ENCODE peak calls at places on chromosomes 5 and 9, in five cellular contexts. R, P, V, F and B are unnamed samples. For H3K36me3, the result is how much of the 10 kb centered on the place peaks cover.

GRCh38 chr9:128685636-128686489 is 3.2 kb upstream of the SET start:
- DNase-seq in R (no peak), P (no peak), V (peak), F (no peak), B (no peak)

GRCh38 chr5:179303801-179304200 is 41.5 kb downstream of the ADAMTS2 start:
- DNase-seq in R (peak), P (no peak), V (no peak), F (no peak), B (no peak)

GRCh38 chr9:133075925-133076324 is 14.1 kb downstream of the CEL start:
- DNase-seq in R (no peak), P (no peak), V (no peak), F (no peak), B (no peak)

GRCh38 chr9:129584136-129584535 is 36.8 kb downstream of the C9orf50 start:
- DNase-seq in R (peak), P (peak), V (peak), F (peak), B (peak)

GRCh38 chr9:3441197-3441816 is 84.5 kb downstream of the RFX3 start:
- DNase-seq in R (no peak), P (peak), V (peak), F (no peak), B (peak)

GRCh38 chr9:79384091-79384490 is 187.7 kb upstream of the TLE4 start:
- DNase-seq in R (no peak), P (no peak), V (no peak), F (no peak), B (no peak)

GRCh38 chr5:121430538-121430937 is 421.1 kb upstream of the FTMT start:
- DNase-seq in R (no peak), P (no peak), V (no peak), F (no peak), B (no peak)

GRCh38 chr9:85246566-85246965 is 495.2 kb downstream of the AGTPBP1 start:
- DNase-seq in R (no peak), P (no peak), V (no peak), F (no peak), B (no peak)

GRCh38 chr9:93827545-93828330 is 127.4 kb downstream of the BARX1 start:
- DNase-seq in R (peak), P (peak), V (peak), F (no peak), B (peak)

GRCh38 chr9:112489039-112489546 is 2.5 kb downstream of the KIAA1958 start:
- DNase-seq in R (no peak), P (no peak), V (no peak), F (no peak), B (no peak)

GRCh38 chr5:119968690-119969089 is 339.3 kb downstream of the FAM170A start:
- DNase-seq in R (no peak), P (no peak), V (no peak), F (no peak), B (no peak)

GRCh38 chr5:57681942-57682341 is 199.3 kb upstream of the ACTBL2 start:
- DNase-seq in R (no peak), P (no peak), V (no peak), F (no peak), B (no peak)

GRCh38 chr5:93874491-93874890 is 133.1 kb upstream of the POU5F2 start:
- DNase-seq in R (no peak), P (no peak), V (no peak), F (no peak), B (no peak)

GRCh38 chr5:173668910-173669309 is 52.5 kb upstream of the BOD1 start:
- DNase-seq in R (no peak), P (no peak), V (no peak), F (no peak), B (no peak)

GRCh38 chr5:151002250-151002649 is 18.1 kb upstream of the GPX3 start:
- DNase-seq in R (no peak), P (no peak), V (peak), F (peak), B (no peak)

GRCh38 chr5:123181394-123181801 is 92.4 kb downstream of the PRDM6 start:
- DNase-seq in R (no peak), P (no peak), V (no peak), F (no peak), B (no peak)

GRCh38 chr5:91311697-91312501 is 71.2 kb downstream of the ARRDC3 start:
- DNase-seq in R (peak), P (peak), V (peak), F (peak), B (peak)

GRCh38 chr9:137029058-137029922 is 1.3 kb upstream of the ABCA2 start:
- DNase-seq in R (peak), P (peak), V (peak), F (peak), B (peak)

GRCh38 chr9:126084696-126085095 is 241.9 kb upstream of the MVB12B start:
- DNase-seq in R (no peak), P (no peak), V (no peak), F (no peak), B (no peak)

GRCh38 chr9:21591221-21592062 is 109.3 kb upstream of the IFNE start:
- DNase-seq in R (peak), P (peak), V (peak), F (peak), B (no peak)

GRCh38 chr5:143850050-143850713 is 38.2 kb downstream of the HMHB1 start:
- DNase-seq in R (no peak), P (no peak), V (no peak), F (no peak), B (no peak)

GRCh38 chr9:35826071-35826701 is 2.3 kb downstream of the FAM221B start:
- DNase-seq in R (no peak), P (peak), V (peak), F (no peak), B (peak)

GRCh38 chr5:115179068-115179958 is 9.6 kb upstream of the TRIM36 start:
- DNase-seq in R (peak), P (peak), V (peak), F (peak), B (no peak)

GRCh38 chr9:105832311-105832710 is 138.0 kb downstream of the TMEM38B start:
- DNase-seq in R (no peak), P (no peak), V (no peak), F (no peak), B (no peak)

GRCh38 chr9:14099737-14100136 is 214.2 kb downstream of the NFIB start:
- DNase-seq in R (no peak), P (no peak), V (peak), F (no peak), B (no peak)

GRCh38 chr9:136626740-136627642 is 35.7 kb upstream of the EGFL7 start:
- DNase-seq in R (no peak), P (peak), V (no peak), F (no peak), B (no peak)

GRCh38 chr5:41094871-41095270 is 23.7 kb upstream of the MROH2B start:
- DNase-seq in R (no peak), P (no peak), V (no peak), F (no peak), B (no peak)

GRCh38 chr9:133605446-133605845 is 3.7 kb downstream of the FAM163B start:
- DNase-seq in R (no peak), P (no peak), V (no peak), F (no peak), B (no peak)

GRCh38 chr5:109316631-109317030 is 93.1 kb downstream of the PJA2 start:
- DNase-seq in R (no peak), P (no peak), V (no peak), F (no peak), B (no peak)

GRCh38 chr5:80655231-80655784 is 525 bp upstream of the DHFR start:
- DNase-seq in R (no peak), P (no peak), V (no peak), F (no peak), B (no peak)

GRCh38 chr5:80654391-80655230 is at the start of the genes DHFR and MSH3:
- DNase-seq in R (peak), P (peak), V (peak), F (peak), B (peak)

GRCh38 chr5:80662108-80662507 is 7.3 kb upstream of the DHFR start:
- DNase-seq in R (no peak), P (no peak), V (no peak), F (no peak), B (no peak)

GRCh38 chr5:80656425-80656824 is 1.6 kb upstream of the DHFR start:
- DNase-seq in R (no peak), P (no peak), V (no peak), F (no peak), B (no peak)

DNA sequence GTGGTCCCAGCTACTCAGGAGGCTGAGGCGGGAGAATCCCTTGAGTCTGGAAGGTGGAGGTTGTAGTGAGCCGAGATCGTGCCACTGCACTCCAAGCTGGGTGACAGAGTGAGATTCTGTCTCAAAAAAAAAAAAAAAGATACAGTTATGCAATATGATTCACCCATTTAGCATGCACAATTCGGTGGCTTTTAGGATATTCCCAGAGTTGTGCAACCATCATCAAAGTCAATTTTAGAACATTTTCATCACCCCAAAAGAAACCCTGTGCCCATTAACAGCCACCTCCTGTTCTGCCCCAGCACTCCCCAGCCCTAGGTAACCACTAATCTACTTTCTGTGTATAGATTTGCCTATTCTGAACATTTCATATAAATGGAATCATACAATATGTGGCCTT is 4.3 kb upstream of the DHFR start:
- DNase-seq in R (no peak), P (no peak), V (no peak), F (no peak), B (no peak)
- H3K36me3 ChIP-seq in R (under half), P (under half), V (under half), F (under half), B (under half)

GRCh38 chr9:114364528-114365041 is 23.2 kb downstream of the AKNA start:
- DNase-seq in R (no peak), P (no peak), V (no peak), F (no peak), B (peak)

GRCh38 chr9:114362394-114362793 is 25.4 kb downstream of the AKNA start:
- DNase-seq in R (no peak), P (no peak), V (no peak), F (no peak), B (no peak)

GRCh38 chr9:114365194-114365593 is 22.6 kb downstream of the AKNA start:
- DNase-seq in R (no peak), P (no peak), V (no peak), F (no peak), B (no peak)

GRCh38 chr9:114364123-114364522 is 23.7 kb downstream of the AKNA start:
- DNase-seq in R (no peak), P (no peak), V (no peak), F (no peak), B (no peak)

GRCh38 chr9:114363424-114363823 is 24.4 kb downstream of the AKNA start:
- DNase-seq in R (no peak), P (no peak), V (no peak), F (no peak), B (no peak)
- H3K36me3 ChIP-seq in R (under half), P (under half), V (under half), F (under half), B (half or more)

DNA sequence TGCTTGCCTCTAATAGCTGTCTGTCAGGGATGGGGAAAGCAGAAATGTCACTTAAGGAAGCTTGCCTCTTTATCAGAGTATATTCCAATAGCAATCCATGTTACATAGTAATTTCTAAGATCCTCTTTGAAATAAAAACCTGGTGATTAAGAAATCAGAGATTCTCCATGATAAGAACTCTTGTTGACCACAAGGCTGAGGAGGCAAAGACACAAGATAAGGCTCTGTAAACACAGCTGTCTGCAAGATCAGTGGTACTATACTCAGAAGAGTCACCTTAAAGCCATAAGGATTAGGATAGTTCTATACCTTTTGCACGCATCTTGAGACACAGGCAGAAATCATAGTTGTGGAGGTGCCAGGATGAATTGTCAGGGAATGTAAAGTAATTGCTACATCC is 40.3 kb downstream of the HEXB start:
- DNase-seq in R (no peak), P (no peak), V (no peak), F (no peak), B (no peak)
- H3K36me3 ChIP-seq in R (half or more), P (under half), V (under half), F (under half), B (under half)

GRCh38 chr5:87394407-87394806 is 18.3 kb downstream of the CCNH start:
- DNase-seq in R (no peak), P (no peak), V (no peak), F (no peak), B (no peak)
- H3K36me3 ChIP-seq in R (half or more), P (under half), V (half or more), F (under half), B (under half)

GRCh38 chr9:101400120-101400519 is 1.5 kb downstream of the ZNF189 start:
- DNase-seq in R (peak), P (peak), V (no peak), F (no peak), B (no peak)
- H3K36me3 ChIP-seq in R (half or more), P (under half), V (under half), F (under half), B (under half)

DNA sequence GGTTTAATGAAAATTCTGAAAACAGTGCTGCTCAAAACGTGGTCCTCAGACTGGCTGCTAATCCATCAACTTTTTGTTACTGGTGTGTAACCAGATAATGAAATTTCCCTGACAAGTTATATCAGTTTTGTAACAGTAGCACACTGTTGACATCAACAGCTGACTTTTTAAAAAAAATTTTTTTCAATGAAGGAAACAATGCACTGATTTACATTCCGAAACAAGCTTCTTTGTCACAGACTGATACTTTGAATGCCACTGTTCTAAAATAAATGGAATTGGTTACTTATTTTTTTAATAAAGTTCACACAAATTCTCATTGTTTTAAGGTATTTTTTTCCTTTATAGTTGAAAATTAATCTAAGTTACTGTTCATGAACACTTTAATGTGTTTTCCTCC is 169.1 kb downstream of the NIPBL start:
- DNase-seq in R (no peak), P (no peak), V (no peak), F (no peak), B (no peak)
- H3K36me3 ChIP-seq in R (half or more), P (under half), V (under half), F (under half), B (under half)

GRCh38 chr9:90890146-90890545 is 88.5 kb downstream of the SYK start:
- DNase-seq in R (no peak), P (no peak), V (no peak), F (no peak), B (no peak)
- H3K36me3 ChIP-seq in R (under half), P (under half), V (under half), F (under half), B (under half)

GRCh38 chr5:140548791-140549190 is 1.3 kb downstream of the EIF4EBP3 start:
- DNase-seq in R (no peak), P (no peak), V (no peak), F (no peak), B (no peak)

GRCh38 chr5:140550147-140551079 is 3.0 kb downstream of the EIF4EBP3 start:
- DNase-seq in R (no peak), P (no peak), V (no peak), F (no peak), B (no peak)

GRCh38 chr5:140548300-140548688 is 832 bp downstream of the EIF4EBP3 start:
- DNase-seq in R (no peak), P (no peak), V (no peak), F (no peak), B (no peak)

GRCh38 chr5:140547508-140548299 is at the start of gene EIF4EBP3:
- DNase-seq in R (peak), P (peak), V (peak), F (peak), B (peak)

GRCh38 chr5:140549237-140550144 is 2.0 kb downstream of the EIF4EBP3 start:
- DNase-seq in R (peak), P (peak), V (peak), F (peak), B (no peak)
- H3K36me3 ChIP-seq in R (half or more), P (under half), V (under half), F (under half), B (under half)